ENCODE peak calls at places on chromosomes 1 and 21, in five cellular contexts. G is AG10803, C is RWPE2, V is endodermal cell, L is adrenal gland. Z is an unnamed sample.

GRCh38 chr1:34983700-34984355 is 1.3 kb downstream of the TMEM35B start:
- DNase-seq in G (peak), C (no peak), V (no peak), L (no peak), Z (peak)

GRCh38 chr1:63663873-63664272 is 70.7 kb downstream of the PGM1 start:
- DNase-seq in G (no peak), C (no peak), V (no peak), L (no peak), Z (peak)

GRCh38 chr1:47533176-47534039 is 95.6 kb downstream of the FOXD2 start:
- DNase-seq in G (peak), C (no peak), V (peak), L (peak), Z (peak)

GRCh38 chr1:167533851-167534300 is 15.5 kb upstream of the CD247 start:
- DNase-seq in G (peak), C (no peak), V (peak), L (peak), Z (peak)

GRCh38 chr21:42721341-42721824 is 68.0 kb downstream of the PDE9A start:
- DNase-seq in G (peak), C (no peak), V (no peak), L (peak), Z (no peak)

GRCh38 chr21:41227357-41228005 is 59.5 kb downstream of the BACE2 start:
- DNase-seq in G (no peak), C (no peak), V (no peak), L (no peak), Z (no peak)

GRCh38 chr1:66527688-66528087 is 6.3 kb upstream of the SGIP1 start:
- DNase-seq in G (peak), C (no peak), V (no peak), L (no peak), Z (peak)

GRCh38 chr1:24027838-24028468 is 47.8 kb upstream of the SRSF10 start:
- DNase-seq in G (peak), C (no peak), V (no peak), L (no peak), Z (peak)

GRCh38 chr1:162444903-162445302 is 33.0 kb upstream of the SH2D1B start:
- DNase-seq in G (no peak), C (no peak), V (no peak), L (no peak), Z (no peak)

GRCh38 chr1:179251675-179252074 is 22.2 kb upstream of the ABL2 start:
- DNase-seq in G (peak), C (no peak), V (no peak), L (peak), Z (peak)

GRCh38 chr1:78468511-78468910 is 22.3 kb upstream of the PTGFR start:
- DNase-seq in G (peak), C (no peak), V (no peak), L (no peak), Z (no peak)

GRCh38 chr1:26045712-26046312 is at the start of gene SLC30A2:
- DNase-seq in G (no peak), C (no peak), V (peak), L (no peak), Z (no peak)

GRCh38 chr1:179923044-179923443 is 31.6 kb upstream of the CEP350 start:
- DNase-seq in G (no peak), C (no peak), V (no peak), L (no peak), Z (no peak)

GRCh38 chr21:46226920-46227599 is 1.5 kb downstream of the LSS start:
- DNase-seq in G (peak), C (peak), V (peak), L (no peak), Z (peak)

GRCh38 chr1:64834734-64835133 is 89.9 kb downstream of the RAVER2 start:
- DNase-seq in G (peak), C (no peak), V (no peak), L (no peak), Z (peak)

GRCh38 chr1:78004719-78005346 is at the start of gene DNAJB4:
- DNase-seq in G (peak), C (peak), V (peak), L (peak), Z (peak)

GRCh38 chr1:218813247-218813646 is 360.4 kb upstream of the LYPLAL1 start:
- DNase-seq in G (no peak), C (no peak), V (no peak), L (no peak), Z (peak)

GRCh38 chr21:45617021-45617930 is 26.2 kb upstream of the PCBP3 start:
- DNase-seq in G (no peak), C (peak), V (peak), L (no peak), Z (no peak)

GRCh38 chr1:5830771-5831599 is 161.2 kb downstream of the NPHP4 start:
- DNase-seq in G (no peak), C (no peak), V (peak), L (no peak), Z (no peak)

GRCh38 chr1:60984066-60984799 is 98.1 kb upstream of the NFIA start:
- DNase-seq in G (peak), C (no peak), V (no peak), L (peak), Z (no peak)

GRCh38 chr1:230279583-230279945 is 146.6 kb downstream of the PGBD5 start:
- DNase-seq in G (no peak), C (no peak), V (no peak), L (no peak), Z (no peak)

DNA sequence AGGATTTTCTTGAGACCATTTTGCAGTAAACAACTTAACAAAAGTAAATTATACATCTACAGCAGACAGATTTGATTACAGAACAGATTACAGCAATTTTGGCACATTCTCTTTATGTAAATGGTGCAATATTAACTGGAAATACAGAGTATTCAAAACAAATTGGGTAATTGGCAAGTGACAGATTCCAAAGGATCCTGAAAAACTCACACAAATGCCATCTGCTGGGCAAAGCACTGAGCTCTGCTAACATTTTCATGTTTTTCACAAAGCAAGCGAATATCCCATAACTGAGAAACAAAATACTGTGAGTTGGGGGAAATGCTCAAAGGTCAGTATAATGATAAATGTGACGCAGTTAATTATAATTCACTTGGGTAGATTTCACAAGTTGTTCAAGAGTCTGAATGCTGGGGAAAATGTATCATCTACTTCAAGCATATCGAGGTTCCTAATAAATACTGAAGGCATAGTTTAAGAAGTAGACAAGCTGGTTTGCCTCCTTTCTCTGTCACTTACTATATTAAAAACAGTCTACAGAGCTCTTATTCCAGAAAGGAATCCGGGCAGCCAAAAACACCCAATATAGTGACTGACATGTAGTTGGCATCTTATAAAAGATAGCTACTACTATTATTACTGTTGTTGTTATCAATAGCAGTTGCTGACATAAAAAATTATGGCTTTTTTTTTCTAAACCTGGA is 75.8 kb upstream of the SDC3 start:
- DNase-seq in G (peak), C (no peak), V (no peak), L (no peak), Z (peak)
- TF ChIP-seq CTCF in G (peak), C (no peak), V (no peak), L (no peak), Z (no peak)

GRCh38 chr1:98637316-98637715 is 24.2 kb upstream of the SNX7 start:
- DNase-seq in G (no peak), C (no peak), V (no peak), L (no peak), Z (no peak)
- H3K4me3 ChIP-seq in G (no peak), C (no peak), V (no peak), L (no peak), Z (no peak)

GRCh38 chr1:10529772-10530171 is 55.0 kb downstream of the PEX14 start:
- DNase-seq in G (no peak), C (no peak), V (peak), L (no peak), Z (peak)

GRCh38 chr1:10530756-10531155 is 56.0 kb downstream of the PEX14 start:
- DNase-seq in G (peak), C (no peak), V (no peak), L (no peak), Z (no peak)

GRCh38 chr1:10528066-10529014 is 53.6 kb downstream of the PEX14 start:
- DNase-seq in G (peak), C (no peak), V (peak), L (peak), Z (peak)

GRCh38 chr1:10529096-10529495 is 54.3 kb downstream of the PEX14 start:
- DNase-seq in G (no peak), C (no peak), V (no peak), L (no peak), Z (no peak)

GRCh38 chr1:10530281-10530740 is 55.6 kb downstream of the PEX14 start:
- DNase-seq in G (peak), C (no peak), V (peak), L (peak), Z (peak)
- TF ChIP-seq CTCF in G (peak), C (peak), V (peak), L (peak), Z (peak)

GRCh38 chr1:1943834-1944570 is 24.9 kb upstream of the TMEM52 start:
- DNase-seq in G (peak), C (no peak), V (peak), L (peak), Z (peak)

GRCh38 chr1:1940123-1940425 is 21.0 kb upstream of the TMEM52 start:
- DNase-seq in G (no peak), C (no peak), V (no peak), L (no peak), Z (no peak)

GRCh38 chr1:1941211-1941841 is 22.2 kb upstream of the TMEM52 start:
- DNase-seq in G (no peak), C (no peak), V (no peak), L (no peak), Z (no peak)

GRCh38 chr1:1942753-1943656 is 23.9 kb upstream of the TMEM52 start:
- DNase-seq in G (no peak), C (peak), V (no peak), L (no peak), Z (no peak)

GRCh38 chr1:1941868-1942752 is 23.0 kb upstream of the TMEM52 start:
- DNase-seq in G (no peak), C (no peak), V (no peak), L (no peak), Z (no peak)
- H3K4me3 ChIP-seq in G (no peak), C (no peak), V (no peak), L (no peak), Z (no peak)

DNA sequence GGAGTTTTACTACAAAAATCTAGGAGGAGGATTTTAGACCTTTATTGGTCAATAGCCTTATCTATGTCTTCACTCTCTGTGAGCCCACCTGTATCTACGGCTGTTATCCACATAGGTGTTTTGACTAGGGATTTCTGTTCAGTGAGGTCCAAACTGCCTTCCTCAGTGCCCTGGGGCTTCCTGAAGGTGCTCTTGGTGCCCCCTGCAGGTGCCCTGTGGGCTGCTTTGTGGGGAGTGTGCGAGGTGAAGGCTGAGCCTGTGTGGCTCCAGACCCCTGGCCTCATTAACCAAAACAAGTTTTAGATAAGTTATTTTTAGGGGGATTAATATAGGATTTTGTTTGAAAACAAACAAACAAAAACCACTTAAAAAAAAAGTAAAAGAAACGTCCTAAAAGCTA is 122.5 kb downstream of the KIF26B start:
- DNase-seq in G (no peak), C (no peak), V (peak), L (no peak), Z (no peak)
- TF ChIP-seq CTCF in G (no peak), C (no peak), V (peak), L (no peak), Z (no peak)

DNA sequence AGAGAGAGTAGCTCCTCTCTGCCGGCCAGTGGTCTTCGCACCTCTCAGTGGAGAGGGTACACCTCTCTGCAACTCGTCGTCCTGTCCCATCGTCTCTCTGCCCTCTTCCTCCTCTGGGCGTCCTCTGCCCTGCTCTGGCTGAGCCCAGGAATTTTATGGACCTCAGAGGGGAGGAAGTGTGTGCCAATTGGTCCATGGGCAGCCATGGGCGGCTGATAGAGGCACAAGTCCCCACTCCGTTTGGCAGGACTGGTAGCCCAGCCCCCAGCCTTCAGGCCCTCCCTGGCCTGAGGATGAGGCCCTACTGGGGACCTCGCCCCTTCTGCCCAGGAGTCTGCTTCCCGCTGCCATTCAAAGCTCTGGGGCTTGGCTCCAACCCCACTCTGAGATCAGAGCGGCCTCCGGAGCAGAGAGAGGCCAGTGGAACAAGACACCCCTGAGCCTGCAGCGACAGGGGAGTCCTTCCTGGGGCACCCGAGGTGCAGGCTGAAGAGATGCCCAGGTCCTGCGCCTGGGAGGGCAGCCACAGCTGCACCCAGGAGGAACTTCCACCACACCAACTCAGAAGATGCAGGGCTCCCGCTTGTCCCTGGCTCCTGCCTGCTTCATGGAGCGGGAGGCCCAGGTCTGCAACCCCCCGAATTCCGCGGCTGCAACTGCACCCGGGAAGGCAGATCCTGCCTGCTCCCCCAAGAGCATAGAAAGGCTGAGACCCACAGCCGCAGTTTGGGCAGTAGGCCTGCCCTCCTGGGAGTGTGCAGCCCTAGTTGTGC is 659.9 kb downstream of the KCNT2 start:
- DNase-seq in G (no peak), C (no peak), V (no peak), L (no peak), Z (no peak)
- H3K4me3 ChIP-seq in G (no peak), C (no peak), V (no peak), L (no peak), Z (no peak)

GRCh38 chr1:234781241-234782056 is 171.5 kb upstream of the IRF2BP2 start:
- DNase-seq in G (no peak), C (no peak), V (no peak), L (no peak), Z (peak)
- TF ChIP-seq CTCF in G (no peak), C (no peak), V (peak), L (no peak), Z (no peak)

GRCh38 chr1:31373897-31374486 is 1.1 kb upstream of the FABP3 start:
- DNase-seq in G (no peak), C (peak), V (no peak), L (no peak), Z (no peak)
- H3K4me3 ChIP-seq in G (peak), C (no peak), V (peak), L (peak), Z (no peak)

GRCh38 chr1:2821970-2822620 is 20.6 kb upstream of the TTC34 start:
- DNase-seq in G (no peak), C (peak), V (no peak), L (peak), Z (no peak)
- TF ChIP-seq CTCF in G (no peak), C (peak), V (no peak), L (peak), Z (no peak)

Z was measured in epithelial cell of esophagus.